ENCODE peak calls at places on chromosomes 16 and 17, in four cellular contexts. C is upper lobe of left lung, U is A549, P is GM12878. K is an unnamed sample. For H3K4me1, the result is how much of the 10 kb centered on the place peaks cover.

GRCh38 chr17:559699-560378 is 154.8 kb downstream of the VPS53 start:
- ATAC-seq in C (peak), U (peak), P (no peak), K (peak)

GRCh38 chr17:74738051-74738996 is 1.3 kb downstream of the RAB37 start:
- ATAC-seq in C (peak), U (peak), P (peak), K (peak)

GRCh38 chr17:50565559-50566350 is 5.2 kb downstream of the CACNA1G start:
- ATAC-seq in C (no peak), U (no peak), P (no peak), K (no peak)

GRCh38 chr16:86457621-86458456 is 52.5 kb upstream of the FOXF1 start:
- ATAC-seq in C (no peak), U (no peak), P (no peak), K (peak)

GRCh38 chr17:32491371-32492280 is 4.8 kb downstream of the CDK5R1 start:
- ATAC-seq in C (no peak), U (no peak), P (peak), K (no peak)

GRCh38 chr17:17946104-17946503 is 26.1 kb downstream of the TOM1L2 start:
- ATAC-seq in C (no peak), U (no peak), P (no peak), K (no peak)

GRCh38 chr17:18008496-18009268 is 30.3 kb downstream of the ATPAF2 start:
- ATAC-seq in C (no peak), U (no peak), P (no peak), K (no peak)

GRCh38 chr16:55982597-55982996 is 107.4 kb upstream of the CES5A start:
- ATAC-seq in C (no peak), U (no peak), P (no peak), K (no peak)

GRCh38 chr17:35973333-35974260 is 7.7 kb downstream of the CCL16 start:
- ATAC-seq in C (no peak), U (peak), P (no peak), K (no peak)

GRCh38 chr17:8776861-8777260 is 18.5 kb upstream of the SPDYE4 start:
- ATAC-seq in C (no peak), U (no peak), P (no peak), K (no peak)

GRCh38 chr17:77424585-77425344 is 284.0 kb downstream of the SEC14L1 start:
- ATAC-seq in C (peak), U (peak), P (no peak), K (peak)

GRCh38 chr16:81616321-81617020 is 162.6 kb upstream of the PLCG2 start:
- ATAC-seq in C (no peak), U (peak), P (peak), K (peak)

GRCh38 chr17:497587-498034 is 145.0 kb upstream of the RPH3AL start:
- ATAC-seq in C (peak), U (peak), P (no peak), K (no peak)

GRCh38 chr17:36602030-36602737 is 801 bp downstream of the MRM1 start:
- ATAC-seq in C (peak), U (peak), P (peak), K (no peak)

GRCh38 chr16:48234630-48235029 is 9.5 kb upstream of the LONP2 start:
- ATAC-seq in C (no peak), U (no peak), P (no peak), K (no peak)

GRCh38 chr16:92431-93339 is 14.7 kb downstream of the MPG start:
- ATAC-seq in C (no peak), U (no peak), P (no peak), K (no peak)

GRCh38 chr17:59154335-59154720 is 658 bp downstream of the SKA2 start:
- ATAC-seq in C (no peak), U (peak), P (no peak), K (no peak)

GRCh38 chr16:86709902-86710601 is 131.7 kb downstream of the FOXL1 start:
- ATAC-seq in C (no peak), U (no peak), P (no peak), K (no peak)

GRCh38 chr17:75721463-75722011 is 278 bp downstream of the ITGB4 start:
- ATAC-seq in C (no peak), U (peak), P (peak), K (peak)

GRCh38 chr16:88482630-88483391 is 29.7 kb downstream of the ZFPM1 start:
- ATAC-seq in C (no peak), U (peak), P (no peak), K (no peak)
- H3K4me1 ChIP-seq in C (under half), U (under half), P (under half), K (under half)

DNA sequence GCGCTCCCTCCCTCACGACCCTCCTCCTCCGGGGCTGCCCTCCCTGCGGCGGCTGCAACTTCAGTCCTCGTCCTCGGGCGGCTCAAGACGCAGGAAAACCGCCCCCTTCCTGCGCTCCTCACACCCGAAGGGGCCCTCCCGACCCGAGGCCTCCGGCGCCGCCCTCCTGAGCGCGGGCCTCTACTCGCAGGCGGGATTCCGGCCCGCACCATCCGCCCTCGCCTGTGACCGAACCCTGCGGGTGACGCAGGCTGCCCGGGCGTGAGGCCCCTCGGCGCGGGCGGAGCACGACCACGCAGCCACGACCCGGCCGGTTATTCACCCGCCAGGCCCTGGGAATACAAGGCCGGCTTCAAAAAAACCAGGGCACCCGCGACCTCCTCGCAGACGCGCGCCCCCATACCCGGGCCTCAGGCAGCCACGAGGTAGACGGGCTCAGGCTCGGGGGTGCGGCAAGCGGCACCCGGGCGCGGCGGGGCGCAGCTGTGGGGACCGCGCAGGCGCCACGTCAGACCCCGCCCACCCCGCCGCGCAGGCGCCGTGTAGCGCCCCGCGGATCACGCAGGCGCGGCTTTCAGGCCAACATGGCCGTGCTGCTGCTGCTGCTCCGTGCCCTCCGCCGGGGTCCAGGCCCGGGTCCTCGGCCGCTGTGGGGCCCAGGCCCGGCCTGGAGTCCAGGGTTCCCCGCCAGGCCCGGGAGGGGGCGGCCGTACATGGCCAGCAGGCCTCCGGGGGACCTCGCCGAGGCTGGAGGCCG is at the start of gene SPG7:
- ATAC-seq in C (peak), U (peak), P (peak), K (peak)
- TF ChIP-seq POLR2A in C (peak), U (peak), P (peak), K (peak)

GRCh38 chr16:50160495-50161164 is 7.5 kb downstream of the TENT4B start:
- ATAC-seq in C (no peak), U (no peak), P (peak), K (no peak)
- H3K4me1 ChIP-seq in C (under half), U (under half), P (under half), K (under half)

DNA sequence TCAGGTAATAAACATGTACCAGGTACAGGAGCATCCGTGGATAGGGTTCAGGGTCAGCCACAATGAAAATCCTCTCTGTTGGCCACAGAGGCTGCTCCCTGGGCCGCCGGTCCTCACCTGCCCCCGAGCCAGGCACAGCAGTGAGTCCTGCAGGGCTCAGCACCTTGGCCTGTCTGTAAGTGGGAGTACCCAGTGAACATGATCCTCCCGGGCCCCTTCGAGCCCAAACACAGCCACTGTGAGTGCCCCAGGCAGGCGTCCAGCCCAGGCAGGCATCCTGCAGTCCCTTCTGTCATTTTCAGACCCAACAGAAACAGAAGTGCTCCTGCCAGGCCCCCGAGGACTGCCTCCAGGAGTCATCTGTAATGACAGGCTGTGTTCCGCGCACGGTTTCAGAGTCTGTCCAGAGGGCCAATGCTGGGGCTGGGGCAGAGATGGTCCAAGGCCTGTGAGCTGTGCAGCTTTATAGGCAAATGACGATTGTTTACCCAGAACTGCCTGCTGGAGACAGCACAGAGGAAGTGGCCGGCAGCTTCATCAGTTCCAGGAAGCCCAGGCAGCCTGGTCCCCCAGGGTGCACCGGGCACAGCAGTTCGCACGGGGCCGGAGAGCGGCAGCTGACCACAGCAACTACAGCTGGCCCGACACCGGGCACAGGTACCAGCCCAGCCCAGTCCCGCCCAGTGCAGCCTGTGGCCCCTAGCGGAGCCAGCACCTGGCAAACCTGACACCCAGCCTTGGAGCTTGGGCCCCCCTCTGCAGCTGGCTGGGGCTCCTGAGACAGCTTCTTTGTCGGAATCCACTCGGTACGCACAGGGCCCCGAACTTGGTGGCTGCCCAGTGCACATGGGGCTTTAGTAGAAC is 13.2 kb downstream of the SLC7A5 start:
- ATAC-seq in C (peak), U (peak), P (peak), K (no peak)
- TF ChIP-seq POLR2A in C (peak), U (no peak), P (peak), K (no peak)

DNA sequence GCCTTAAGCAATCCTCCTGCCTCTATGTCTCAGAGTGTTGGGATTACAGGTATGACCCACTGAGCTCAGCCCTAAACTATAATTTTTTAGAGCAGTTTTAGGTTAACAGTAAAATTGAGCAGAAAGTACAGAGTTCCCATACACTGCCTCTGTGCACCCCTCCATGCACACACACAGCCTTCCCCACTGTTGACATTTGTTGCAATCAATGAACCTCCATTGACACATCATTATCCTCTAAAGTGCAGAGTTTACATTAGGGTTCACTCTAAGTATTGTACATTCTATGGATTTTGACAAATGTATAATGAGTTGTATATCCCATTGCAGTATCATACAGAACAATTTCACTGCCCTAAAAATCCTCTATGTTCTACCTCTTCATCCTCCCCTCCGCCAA is 35.0 kb downstream of the NGFR start:
- ATAC-seq in C (no peak), U (no peak), P (no peak), K (no peak)
- H3K4me1 ChIP-seq in C (under half), U (under half), P (under half), K (under half)

GRCh38 chr17:2723505-2723996 is 12.0 kb upstream of the CLUH start:
- ATAC-seq in C (no peak), U (peak), P (no peak), K (no peak)

GRCh38 chr17:2721603-2722002 is 10.0 kb upstream of the CLUH start:
- ATAC-seq in C (no peak), U (no peak), P (peak), K (no peak)

GRCh38 chr17:2724783-2725164 is 13.2 kb upstream of the CLUH start:
- ATAC-seq in C (no peak), U (peak), P (no peak), K (peak)

GRCh38 chr17:2722611-2723010 is 11.0 kb upstream of the CLUH start:
- ATAC-seq in C (no peak), U (no peak), P (no peak), K (no peak)

DNA sequence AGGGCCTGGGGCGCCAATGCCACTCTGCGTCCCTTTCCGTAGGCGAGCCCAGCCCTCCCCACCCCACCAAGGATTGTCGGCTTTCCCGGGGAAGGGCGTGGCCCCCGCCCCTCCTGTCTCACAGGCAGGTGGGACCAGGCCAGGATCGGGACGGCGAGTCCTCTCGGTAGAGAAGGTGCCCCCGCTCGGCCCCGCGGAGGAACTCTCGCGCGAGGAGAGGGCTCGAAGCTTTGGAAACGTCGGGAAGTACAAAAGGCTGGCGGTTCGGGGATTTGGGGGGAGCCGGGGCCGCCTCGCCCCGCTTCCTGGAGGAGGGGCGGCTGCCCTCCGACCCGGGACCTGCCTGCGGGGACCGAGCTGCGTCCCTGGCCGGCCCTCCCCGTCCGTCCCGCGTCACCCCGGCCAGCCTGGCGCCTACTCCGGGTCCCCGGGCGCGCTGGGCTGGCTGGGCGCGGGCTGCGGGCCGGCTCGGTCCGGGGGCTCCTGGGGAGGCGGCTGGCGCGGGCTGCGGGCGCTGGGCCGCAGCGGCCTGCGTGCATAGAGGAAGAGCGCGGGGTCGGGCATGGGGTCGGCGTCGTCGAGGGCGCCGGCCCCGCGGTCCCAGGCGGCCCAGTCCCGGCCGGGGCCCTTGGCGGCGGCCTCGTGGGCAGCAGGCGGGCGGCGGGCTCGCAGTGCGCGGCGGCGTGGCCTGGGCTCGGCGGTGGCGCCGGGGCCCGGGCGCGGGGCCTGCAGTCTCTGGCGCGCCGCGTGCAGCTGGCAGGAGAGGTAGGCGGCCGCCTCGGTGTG is 12.6 kb upstream of the CLUH start:
- ATAC-seq in C (no peak), U (no peak), P (no peak), K (peak)
- TF ChIP-seq POLR2A in C (no peak), U (no peak), P (no peak), K (no peak)

K was measured in gastroesophageal sphincter.